ENCODE peak calls at places on chromosome 3, in five cellular contexts. A, U, I, J and P are unnamed samples. For H3K4me1 and H3K9me3, the result is how much of the 10 kb centered on the place peaks cover.

GRCh38 chr3:198079771-198080520 is 119.9 kb downstream of the LMLN start:
- DNase-seq in A (peak), U (peak), I (no peak), J (peak), P (no peak)

GRCh38 chr3:8499181-8499611 is 2.4 kb upstream of the LMCD1 start:
- DNase-seq in A (peak), U (no peak), I (no peak), J (no peak), P (no peak)

GRCh38 chr3:124032881-124033359 is 41.0 kb upstream of the ROPN1 start:
- DNase-seq in A (peak), U (peak), I (peak), J (peak), P (peak)

GRCh38 chr3:141454906-141455602 is 31.8 kb upstream of the RASA2 start:
- DNase-seq in A (peak), U (peak), I (no peak), J (no peak), P (no peak)

GRCh38 chr3:66303556-66303955 is 82.8 kb downstream of the SLC25A26 start:
- DNase-seq in A (no peak), U (no peak), I (no peak), J (peak), P (no peak)

GRCh38 chr3:123276346-123276745 is 74.6 kb downstream of the SEC22A start:
- DNase-seq in A (no peak), U (no peak), I (no peak), J (no peak), P (no peak)

GRCh38 chr3:183381179-183381578 is 47.2 kb downstream of the MCF2L2 start:
- DNase-seq in A (no peak), U (no peak), I (no peak), J (no peak), P (peak)

GRCh38 chr3:184016820-184017671 is 638 bp downstream of the ABCC5 start:
- DNase-seq in A (peak), U (peak), I (peak), J (peak), P (peak)

GRCh38 chr3:129555616-129556357 is 12.8 kb downstream of the H1-8 start:
- DNase-seq in A (no peak), U (no peak), I (no peak), J (no peak), P (no peak)

GRCh38 chr3:158771018-158771350 is 30.9 kb upstream of the MFSD1 start:
- DNase-seq in A (no peak), U (no peak), I (no peak), J (no peak), P (no peak)

GRCh38 chr3:158773166-158773565 is 28.7 kb upstream of the MFSD1 start:
- DNase-seq in A (no peak), U (no peak), I (no peak), J (no peak), P (no peak)

GRCh38 chr3:158771982-158772381 is 29.9 kb upstream of the MFSD1 start:
- DNase-seq in A (peak), U (no peak), I (no peak), J (no peak), P (no peak)

GRCh38 chr3:158770254-158771017 is 31.4 kb upstream of the MFSD1 start:
- DNase-seq in A (peak), U (no peak), I (no peak), J (no peak), P (no peak)

DNA sequence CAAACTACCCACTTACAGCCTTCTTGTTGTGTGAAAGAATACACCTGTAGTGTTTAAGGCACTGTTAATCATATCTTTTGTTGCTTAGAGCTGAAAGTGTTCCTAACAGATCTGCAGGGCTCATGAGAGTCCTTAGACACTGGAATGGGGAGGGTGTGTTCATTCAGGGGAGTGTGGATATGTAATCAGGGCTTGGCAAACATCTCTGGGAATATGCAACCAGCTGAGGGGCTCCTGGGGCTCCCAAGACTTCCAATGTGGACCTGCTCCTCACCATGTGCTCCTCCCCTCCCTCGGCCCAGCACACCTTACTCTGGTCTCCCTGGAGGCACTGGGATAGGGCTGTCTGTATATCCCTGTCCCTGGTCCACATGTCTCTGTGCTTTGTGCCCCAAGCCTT is 30.3 kb upstream of the MFSD1 start:
- DNase-seq in A (no peak), U (no peak), I (no peak), J (no peak), P (no peak)
- H3K4me1 ChIP-seq in A (half or more), U (under half), I (under half), J (under half), P (under half)

DNA sequence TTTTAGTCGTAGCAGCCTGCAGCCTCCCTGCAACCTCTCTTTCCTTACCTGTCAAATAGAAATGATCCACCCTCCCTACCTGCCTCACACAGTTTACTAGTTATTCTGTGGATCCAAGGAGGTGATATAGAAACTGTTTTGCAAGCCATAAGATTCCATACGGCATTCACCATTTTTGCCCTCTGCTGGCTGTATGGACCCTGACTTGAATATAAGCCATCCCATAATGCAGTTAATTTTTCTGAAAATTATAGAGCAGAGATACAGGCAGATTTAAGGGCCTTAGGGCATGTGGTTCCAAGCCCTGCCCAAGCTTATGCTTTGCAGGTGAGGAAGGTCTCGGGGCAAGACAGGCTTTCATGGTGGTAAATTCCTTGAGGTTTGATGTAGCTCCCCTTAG is 63.7 kb downstream of the CPN2 start:
- DNase-seq in A (no peak), U (no peak), I (no peak), J (no peak), P (no peak)
- H3K27ac ChIP-seq in A (no peak), U (no peak), I (no peak), J (no peak), P (no peak)

GRCh38 chr3:39299279-39299678 is 19.4 kb upstream of the CX3CR1 start:
- DNase-seq in A (no peak), U (no peak), I (no peak), J (no peak), P (no peak)
- H3K9me3 ChIP-seq in A (under half), U (under half), I (under half), J (under half), P (under half)

GRCh38 chr3:64190517-64191515 is 34.5 kb downstream of the PRICKLE2 start:
- DNase-seq in A (no peak), U (peak), I (no peak), J (no peak), P (no peak)
- H3K4me1 ChIP-seq in A (half or more), U (under half), I (under half), J (under half), P (under half)

DNA sequence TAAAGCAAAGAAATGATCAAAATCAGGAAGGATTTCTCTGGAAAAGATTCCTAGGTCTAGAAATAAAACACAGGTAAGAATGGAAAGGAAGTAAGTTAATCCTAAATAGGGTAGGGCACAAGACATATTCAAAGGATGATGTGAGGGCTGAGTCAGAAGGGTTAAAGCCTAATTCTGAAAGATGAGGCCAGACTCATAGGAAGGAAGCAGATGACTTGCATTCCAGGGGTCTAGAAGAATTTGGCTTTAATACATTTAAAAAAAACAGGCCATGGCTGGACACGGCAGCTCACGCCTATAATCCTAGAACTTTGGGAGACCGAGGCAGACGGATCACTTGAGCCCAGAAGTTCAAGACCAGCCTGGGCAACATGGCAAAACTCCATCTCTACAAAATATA is 3.2 kb downstream of the SSR3 start:
- DNase-seq in A (no peak), U (no peak), I (no peak), J (no peak), P (no peak)
- H3K27ac ChIP-seq in A (no peak), U (no peak), I (peak), J (no peak), P (no peak)

GRCh38 chr3:196322-197153 is at the start of gene CHL1:
- DNase-seq in A (no peak), U (peak), I (no peak), J (no peak), P (no peak)
- H3K9me3 ChIP-seq in A (under half), U (under half), I (under half), J (under half), P (under half)

GRCh38 chr3:169992156-169992555 is 25.5 kb downstream of the SEC62 start:
- DNase-seq in A (no peak), U (no peak), I (no peak), J (no peak), P (no peak)
- H3K4me1 ChIP-seq in A (under half), U (under half), I (under half), J (under half), P (under half)